ENCODE peak calls at places on chromosomes 16 and 17, in eight cellular contexts. R is uterus, T is GM12878, S is ovary, F is HCT116, Z is right lobe of liver, N is A549, Q is spleen. V is an unnamed sample.

GRCh38 chr16:671353-672131 is 3.6 kb downstream of the RHOT2 start:
- DNase-seq in Z (no peak), N (no peak), T (no peak), R (no peak), S (no peak), F (no peak), Q (no peak), V (no peak)

GRCh38 chr16:15966420-15967222 is 17.2 kb downstream of the ABCC1 start:
- DNase-seq in F (peak), R (no peak), S (no peak), N (peak), T (no peak), Z (no peak), Q (no peak), V (no peak)

GRCh38 chr17:234163-235047 is 53.0 kb upstream of the DOC2B start:
- DNase-seq in Z (peak), R (peak), S (peak), T (no peak), N (no peak), Q (peak), F (no peak), V (peak)

GRCh38 chr16:86026136-86026905 is 127.4 kb downstream of the IRF8 start:
- DNase-seq in R (no peak), N (no peak), Z (no peak), S (peak), Q (no peak), F (no peak), T (no peak), V (peak)

GRCh38 chr17:44005865-44006580 is 1.6 kb downstream of the NAGS start:
- DNase-seq in S (peak), R (no peak), T (no peak), F (no peak), Z (peak), Q (peak), N (peak), V (no peak)

GRCh38 chr16:48075398-48075797 is 80.4 kb downstream of the ABCC12 start:
- DNase-seq in Z (no peak), N (peak), R (no peak), F (no peak), T (no peak), Q (no peak), S (no peak), V (no peak)

GRCh38 chr17:6365187-6365943 is 69.6 kb downstream of the AIPL1 start:
- DNase-seq in S (no peak), N (peak), F (no peak), T (no peak), Q (no peak), Z (no peak), R (no peak), V (no peak)

GRCh38 chr16:65909310-65910050 is 457.0 kb upstream of the CDH5 start:
- DNase-seq in Z (peak), F (no peak), Q (no peak), R (no peak), N (no peak), T (no peak), S (no peak), V (no peak)

GRCh38 chr16:18800674-18801196 is 614 bp downstream of the ARL6IP1 start:
- DNase-seq in Z (peak), S (no peak), R (no peak), F (no peak), Q (no peak), N (no peak), T (no peak), V (no peak)

GRCh38 chr16:12323007-12323699 is 346.6 kb downstream of the SNX29 start:
- DNase-seq in F (no peak), R (no peak), T (peak), Q (no peak), Z (no peak), N (no peak), S (no peak), V (no peak)

GRCh38 chr17:77498056-77498785 is 357.5 kb downstream of the SEC14L1 start:
- DNase-seq in R (peak), T (no peak), S (no peak), N (no peak), F (no peak), Q (peak), Z (no peak), V (peak)

GRCh38 chr16:48969611-48970010 is 312.0 kb downstream of the CBLN1 start:
- DNase-seq in Z (no peak), S (no peak), N (no peak), R (no peak), T (no peak), Q (no peak), F (no peak), V (no peak)

GRCh38 chr17:3575506-3575905 is 17.9 kb upstream of the TRPV3 start:
- DNase-seq in F (no peak), S (no peak), T (no peak), Q (no peak), Z (no peak), R (no peak), N (peak), V (no peak)

GRCh38 chr17:75530837-75531723 is 5.6 kb downstream of the LLGL2 start:
- DNase-seq in F (no peak), Q (no peak), T (no peak), N (no peak), Z (no peak), S (no peak), R (no peak), V (no peak)

GRCh38 chr17:75105269-75106080 is 4.3 kb upstream of the ARMC7 start:
- DNase-seq in R (no peak), S (no peak), T (no peak), Q (no peak), Z (peak), N (peak), F (no peak), V (no peak)

GRCh38 chr17:4743216-4743615 is 3.5 kb upstream of the CXCL16 start:
- DNase-seq in Q (no peak), N (no peak), T (no peak), S (no peak), R (no peak), Z (no peak), F (no peak), V (no peak)

GRCh38 chr16:77898671-77899211 is 110.4 kb downstream of the VAT1L start:
- DNase-seq in F (no peak), Z (no peak), N (no peak), R (no peak), Q (no peak), S (no peak), T (no peak), V (no peak)

GRCh38 chr16:56190903-56191806 is at the start of gene GNAO1:
- DNase-seq in Q (peak), T (no peak), Z (peak), F (no peak), S (peak), N (peak), R (peak), V (peak)

GRCh38 chr16:74501484-74502479 is 80.5 kb upstream of the CLEC18B start:
- DNase-seq in R (no peak), N (no peak), T (no peak), F (no peak), Q (no peak), Z (no peak), S (no peak), V (no peak)

GRCh38 chr16:69093974-69094373 is 11.5 kb upstream of the HAS3 start:
- DNase-seq in R (no peak), Q (no peak), T (no peak), N (no peak), S (no peak), Z (no peak), F (no peak), V (no peak)

GRCh38 chr16:8886593-8887437 is 4.7 kb downstream of the LITAFD start:
- DNase-seq in R (no peak), S (peak), F (no peak), Z (peak), Q (peak), T (no peak), N (no peak), V (no peak)
- TF ChIP-seq POLR2A in R (no peak), S (no peak), F (no peak), Z (no peak), Q (no peak), T (no peak), N (no peak), V (no peak)

GRCh38 chr17:45895304-45895968 is 1.1 kb downstream of the MAPT start:
- DNase-seq in Z (peak), S (peak), Q (no peak), F (no peak), T (no peak), R (peak), N (peak), V (peak)
- TF ChIP-seq POLR2A in Z (no peak), S (no peak), Q (no peak), F (no peak), T (no peak), R (no peak), N (no peak), V (no peak)

DNA sequence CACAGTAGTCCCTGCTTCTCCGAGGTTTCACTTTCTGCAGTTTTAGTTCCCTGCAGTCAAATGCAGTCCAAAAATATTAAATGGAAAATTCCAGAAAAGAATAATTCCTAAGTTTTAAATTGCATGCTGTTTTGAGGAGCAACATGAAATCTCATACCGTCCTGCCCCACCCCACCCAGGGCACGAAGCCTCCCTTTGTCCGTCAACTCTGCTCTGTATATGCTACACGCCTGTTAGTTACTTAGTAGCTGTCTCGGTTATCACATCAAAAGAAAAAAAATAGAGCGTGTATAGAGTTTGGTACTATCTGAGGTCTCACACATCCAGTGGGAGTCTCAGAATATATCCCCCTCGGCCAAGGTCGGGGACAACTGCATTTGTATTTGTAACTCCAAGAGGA is 129.4 kb upstream of the NOL11 start:
- DNase-seq in Q (no peak), N (no peak), S (no peak), R (no peak), F (no peak), T (no peak), Z (no peak), V (no peak)
- TF ChIP-seq POLR2A in Q (no peak), N (no peak), S (no peak), R (no peak), F (no peak), T (no peak), Z (no peak), V (no peak)

GRCh38 chr17:8954339-8954738 is 11.2 kb downstream of the PIK3R5 start:
- DNase-seq in N (no peak), R (no peak), F (no peak), Q (peak), T (no peak), Z (peak), S (no peak), V (no peak)
- TF ChIP-seq POLR2A in N (no peak), R (no peak), F (no peak), Q (peak), T (peak), Z (peak), S (no peak), V (no peak)

GRCh38 chr16:4957720-4958509 is at the start of gene SEC14L5:
- DNase-seq in F (peak), N (peak), Z (peak), Q (peak), S (peak), R (peak), T (peak), V (peak)
- TF ChIP-seq POLR2A in F (no peak), N (no peak), Z (peak), Q (no peak), S (no peak), R (peak), T (no peak), V (no peak)

DNA sequence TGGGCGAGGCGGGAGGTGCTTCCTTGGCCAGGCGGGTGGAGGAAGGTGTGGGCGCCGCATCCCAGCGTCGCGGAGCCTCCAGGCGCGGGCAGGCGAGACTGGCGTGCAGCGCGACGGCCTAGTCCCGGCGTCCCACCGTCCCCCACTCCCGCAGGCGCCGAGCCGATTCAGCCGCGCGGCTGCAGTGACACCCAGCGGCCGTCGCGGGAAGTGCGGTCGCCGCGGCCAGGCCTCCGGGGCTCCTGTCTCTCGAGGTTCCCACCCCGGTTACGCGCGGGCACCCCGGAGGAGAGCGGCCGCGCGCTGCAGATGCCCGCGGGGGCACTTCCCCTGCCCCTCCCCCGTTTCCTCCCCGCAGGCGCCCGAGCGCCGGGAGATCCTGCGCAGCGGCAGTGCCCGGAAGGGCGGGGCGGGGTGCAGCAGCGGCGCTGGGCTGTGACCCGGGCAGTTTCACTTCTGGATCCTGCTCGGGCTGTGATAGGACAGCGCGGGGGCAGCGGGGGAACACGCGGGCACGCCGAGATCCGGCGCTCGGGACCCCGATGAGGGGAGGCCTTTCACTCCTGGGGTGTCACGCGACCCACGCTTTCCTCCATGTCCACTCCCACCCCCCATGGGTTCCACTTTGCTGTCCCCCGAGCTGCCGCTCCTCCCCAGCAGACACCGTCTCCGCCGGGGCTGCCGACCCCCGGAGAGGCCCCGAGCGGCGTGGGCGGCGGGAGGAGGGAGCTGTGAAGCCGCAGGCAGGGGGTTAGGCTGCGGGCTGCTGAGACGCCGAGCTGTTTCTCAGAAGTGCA is 16.6 kb downstream of the GRB7 start:
- DNase-seq in N (peak), S (peak), Z (peak), Q (peak), R (peak), F (peak), T (peak), V (peak)
- TF ChIP-seq POLR2A in N (peak), S (no peak), Z (peak), Q (no peak), R (peak), F (peak), T (peak), V (no peak)

GRCh38 chr17:55418369-55419268 is 3.0 kb downstream of the MMD start:
- DNase-seq in T (no peak), Q (no peak), R (no peak), N (no peak), S (no peak), F (no peak), Z (no peak), V (no peak)

GRCh38 chr17:55416000-55416399 is 5.6 kb downstream of the MMD start:
- DNase-seq in N (no peak), R (no peak), F (no peak), T (no peak), S (no peak), Z (no peak), Q (no peak), V (no peak)

GRCh38 chr17:55420067-55420775 is 1.4 kb downstream of the MMD start:
- DNase-seq in F (no peak), R (no peak), Q (no peak), N (no peak), Z (no peak), T (no peak), S (no peak), V (no peak)

GRCh38 chr17:55416470-55417052 is 5.1 kb downstream of the MMD start:
- DNase-seq in T (no peak), Q (no peak), R (no peak), N (no peak), Z (no peak), F (no peak), S (no peak), V (no peak)

DNA sequence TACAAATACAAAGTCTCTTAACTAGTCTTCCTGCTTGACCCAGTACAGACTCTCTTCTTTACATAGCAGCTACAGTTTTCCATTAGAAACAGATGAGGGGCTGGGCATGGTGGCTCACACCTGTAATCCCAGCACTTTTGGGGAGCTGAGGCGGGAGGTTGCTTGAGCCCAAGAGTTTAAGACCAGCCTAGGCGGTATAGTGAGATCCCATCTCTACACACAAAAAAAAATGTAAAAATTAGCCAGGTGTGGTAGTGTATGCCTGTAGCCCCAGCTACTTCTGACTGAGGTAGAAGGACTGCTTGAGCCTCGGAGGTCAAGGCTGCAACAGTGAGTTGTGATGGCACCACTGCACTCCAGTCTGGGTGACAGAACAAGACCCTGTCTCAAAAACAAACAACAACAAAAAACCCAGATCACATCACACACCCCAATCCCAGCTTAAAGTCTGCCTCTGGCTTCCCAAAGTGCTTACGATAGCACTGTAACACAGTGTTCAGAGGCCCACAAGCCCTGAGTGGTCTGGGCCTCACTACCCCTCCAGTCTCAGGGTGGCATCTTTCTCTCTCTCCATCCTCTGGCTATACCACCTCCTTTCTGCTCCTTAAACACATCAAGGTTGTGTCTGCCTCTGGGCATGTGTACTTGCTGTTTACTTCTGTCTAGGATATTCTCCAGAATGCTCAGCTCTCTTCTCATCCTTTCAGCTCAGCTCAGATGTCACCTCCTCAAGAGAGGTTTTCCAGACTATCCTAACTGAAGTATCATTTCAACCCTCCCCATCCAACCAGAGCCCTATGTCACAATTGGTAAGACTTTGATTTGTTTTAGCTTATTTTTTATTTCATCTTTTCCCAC is 4.0 kb downstream of the MMD start:
- DNase-seq in S (no peak), Z (no peak), F (no peak), N (no peak), Q (no peak), R (no peak), T (no peak), V (no peak)
- TF ChIP-seq POLR2A in S (no peak), Z (no peak), F (no peak), N (no peak), Q (no peak), R (no peak), T (no peak), V (no peak)

GRCh38 chr17:1649844-1650409 is at the start of gene RILP:
- DNase-seq in Z (peak), N (peak), S (peak), Q (peak), F (peak), T (no peak), R (peak), V (no peak)
- TF ChIP-seq POLR2A in Z (peak), N (no peak), S (no peak), Q (no peak), F (no peak), T (peak), R (peak), V (no peak)

DNA sequence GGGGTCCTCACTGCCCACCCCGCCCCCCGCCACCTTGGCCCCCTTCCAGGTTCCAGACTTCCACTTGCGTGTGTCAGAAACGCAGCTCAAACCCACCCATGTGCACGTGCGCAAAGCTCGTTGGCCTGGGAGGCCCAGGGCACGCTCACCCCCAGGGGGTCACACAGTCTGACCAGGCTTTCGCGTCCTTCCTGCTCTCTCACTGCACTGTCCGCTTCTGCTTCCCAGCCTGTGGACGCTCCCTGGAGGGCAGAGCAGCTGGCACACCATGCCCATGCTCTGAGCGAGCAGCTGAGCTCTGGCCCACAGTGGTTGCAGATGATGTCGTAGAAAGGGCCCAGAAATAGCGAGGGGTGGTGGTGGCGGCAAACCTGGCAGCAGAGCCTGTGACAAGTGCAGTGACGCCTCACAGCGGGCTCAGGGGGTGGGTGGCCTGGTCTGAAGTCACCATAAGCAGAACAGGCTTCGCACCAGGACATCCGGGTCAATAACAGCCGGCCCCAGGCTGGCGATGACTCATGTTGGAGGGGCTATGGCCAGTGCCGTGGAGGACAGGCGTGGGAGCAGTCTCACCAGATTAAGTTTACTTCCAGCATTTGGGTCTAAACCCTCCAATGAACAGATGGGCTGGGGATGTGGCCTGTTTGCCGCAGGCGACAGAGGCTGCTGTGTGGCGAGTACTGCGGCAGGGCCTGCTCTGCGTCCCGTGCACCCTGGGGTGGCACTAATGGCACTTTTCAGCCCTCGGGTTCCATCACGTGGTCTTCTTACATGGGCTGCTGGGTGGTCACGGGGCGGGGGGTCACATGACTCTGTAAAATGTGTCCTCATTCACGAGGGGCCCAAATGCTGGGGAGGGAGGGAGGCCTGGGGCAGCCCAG is 49.0 kb downstream of the NT5M start:
- DNase-seq in R (no peak), N (no peak), Z (peak), Q (peak), F (no peak), S (peak), T (no peak), V (no peak)
- TF ChIP-seq POLR2A in R (no peak), N (no peak), Z (no peak), Q (no peak), F (no peak), S (no peak), T (no peak), V (no peak)

GRCh38 chr16:27365142-27366089 is 36.6 kb upstream of the IL21R start:
- DNase-seq in S (no peak), Q (no peak), R (no peak), F (peak), Z (no peak), N (peak), T (no peak), V (no peak)
- TF ChIP-seq POLR2A in S (no peak), Q (no peak), R (no peak), F (no peak), Z (no peak), N (no peak), T (no peak), V (no peak)

V was measured in suprapubic skin.